ENCODE peak calls at places on chromosomes 16 and 17, in eight cellular contexts. One of them, this sample, is unnamed.

GRCh38 chr17:73531171-73531570 is 113.1 kb downstream of the SDK2 start:
- DNase-seq in NCI-H2171 treated with DMSO at 0.1 percent for 48 hours: no peak
- DNase-seq in iPS-NIHi11: no peak
- DNase-seq in Kasumi-1: no peak
- DNase-seq in foreskin fibroblast: no peak
- DNase-seq in activated T-helper 1 cell treated with anti-CD3 and anti-CD28 coated beads, Interleukin-2, amount 50 U/mL, for 16 hours: no peak
- DNase-seq in Karpas-422: no peak
- DNase-seq in RWPE1: no peak
- DNase-seq in this sample: no peak

GRCh38 chr17:78117027-78117981 is 11.3 kb downstream of the TMC6 start:
- DNase-seq in Karpas-422: no peak
- DNase-seq in Kasumi-1: no peak
- DNase-seq in foreskin fibroblast: no peak
- DNase-seq in activated T-helper 1 cell treated with anti-CD3 and anti-CD28 coated beads, Interleukin-2, amount 50 U/mL, for 16 hours: no peak
- DNase-seq in NCI-H2171 treated with DMSO at 0.1 percent for 48 hours: peak; percentile 65
- DNase-seq in iPS-NIHi11: peak; percentile 75
- DNase-seq in RWPE1: no peak
- DNase-seq in this sample: no peak

GRCh38 chr16:11067266-11067665 is 122.9 kb downstream of the CLEC16A start:
- DNase-seq in Karpas-422: no peak
- DNase-seq in iPS-NIHi11: no peak
- DNase-seq in Kasumi-1: no peak
- DNase-seq in foreskin fibroblast: no peak
- DNase-seq in NCI-H2171 treated with DMSO at 0.1 percent for 48 hours: no peak
- DNase-seq in RWPE1: no peak
- DNase-seq in activated T-helper 1 cell treated with anti-CD3 and anti-CD28 coated beads, Interleukin-2, amount 50 U/mL, for 16 hours: no peak
- DNase-seq in this sample: no peak

GRCh38 chr17:63930951-63931575 is 1.1 kb downstream of the CD79B start:
- DNase-seq in Kasumi-1: peak; percentile 48
- DNase-seq in activated T-helper 1 cell treated with anti-CD3 and anti-CD28 coated beads, Interleukin-2, amount 50 U/mL, for 16 hours: peak; percentile 35
- DNase-seq in foreskin fibroblast: no peak
- DNase-seq in iPS-NIHi11: peak; percentile 81
- DNase-seq in NCI-H2171 treated with DMSO at 0.1 percent for 48 hours: no peak
- DNase-seq in RWPE1: no peak
- DNase-seq in Karpas-422: peak; percentile 93
- DNase-seq in this sample: no peak

GRCh38 chr17:61404702-61405046 is 5.0 kb downstream of the TBX2 start:
- DNase-seq in foreskin fibroblast: no peak
- DNase-seq in Kasumi-1: no peak
- DNase-seq in RWPE1: no peak
- DNase-seq in activated T-helper 1 cell treated with anti-CD3 and anti-CD28 coated beads, Interleukin-2, amount 50 U/mL, for 16 hours: no peak
- DNase-seq in NCI-H2171 treated with DMSO at 0.1 percent for 48 hours: no peak
- DNase-seq in iPS-NIHi11: no peak
- DNase-seq in Karpas-422: no peak
- DNase-seq in this sample: no peak

GRCh38 chr16:50311134-50311528 is 44.8 kb downstream of the ADCY7 start:
- DNase-seq in foreskin fibroblast: no peak
- DNase-seq in Karpas-422: no peak
- DNase-seq in Kasumi-1: no peak
- DNase-seq in activated T-helper 1 cell treated with anti-CD3 and anti-CD28 coated beads, Interleukin-2, amount 50 U/mL, for 16 hours: no peak
- DNase-seq in RWPE1: no peak
- DNase-seq in iPS-NIHi11: no peak
- DNase-seq in NCI-H2171 treated with DMSO at 0.1 percent for 48 hours: no peak
- DNase-seq in this sample: no peak

GRCh38 chr17:32103476-32104113 is 38.7 kb upstream of the RHOT1 start:
- DNase-seq in Karpas-422: no peak
- DNase-seq in iPS-NIHi11: no peak
- DNase-seq in NCI-H2171 treated with DMSO at 0.1 percent for 48 hours: no peak
- DNase-seq in Kasumi-1: no peak
- DNase-seq in RWPE1: no peak
- DNase-seq in foreskin fibroblast: no peak
- DNase-seq in activated T-helper 1 cell treated with anti-CD3 and anti-CD28 coated beads, Interleukin-2, amount 50 U/mL, for 16 hours: no peak
- DNase-seq in this sample: no peak

GRCh38 chr17:32259596-32259995 is 6.0 kb upstream of the RHBDL3 start:
- DNase-seq in Karpas-422: peak; percentile 34
- DNase-seq in Kasumi-1: no peak
- DNase-seq in iPS-NIHi11: no peak
- DNase-seq in foreskin fibroblast: peak; percentile 51
- DNase-seq in activated T-helper 1 cell treated with anti-CD3 and anti-CD28 coated beads, Interleukin-2, amount 50 U/mL, for 16 hours: no peak
- DNase-seq in RWPE1: no peak
- DNase-seq in NCI-H2171 treated with DMSO at 0.1 percent for 48 hours: no peak
- DNase-seq in this sample: peak; percentile 47

GRCh38 chr17:18182190-18182977 is 1.2 kb upstream of the ALKBH5 start:
- DNase-seq in Karpas-422: peak; percentile 73
- DNase-seq in RWPE1: no peak
- DNase-seq in activated T-helper 1 cell treated with anti-CD3 and anti-CD28 coated beads, Interleukin-2, amount 50 U/mL, for 16 hours: no peak
- DNase-seq in foreskin fibroblast: no peak
- DNase-seq in NCI-H2171 treated with DMSO at 0.1 percent for 48 hours: peak; percentile 50
- DNase-seq in iPS-NIHi11: no peak
- DNase-seq in Kasumi-1: peak; percentile 20
- DNase-seq in this sample: peak; percentile 32

GRCh38 chr17:33053641-33054040 is 62.0 kb downstream of the SPACA3 start:
- DNase-seq in activated T-helper 1 cell treated with anti-CD3 and anti-CD28 coated beads, Interleukin-2, amount 50 U/mL, for 16 hours: no peak
- DNase-seq in Kasumi-1: no peak
- DNase-seq in Karpas-422: no peak
- DNase-seq in foreskin fibroblast: no peak
- DNase-seq in RWPE1: no peak
- DNase-seq in iPS-NIHi11: no peak
- DNase-seq in NCI-H2171 treated with DMSO at 0.1 percent for 48 hours: no peak
- DNase-seq in this sample: no peak

GRCh38 chr16:16167927-16168326 is 55.4 kb downstream of the ABCC6 start:
- DNase-seq in foreskin fibroblast: no peak
- DNase-seq in activated T-helper 1 cell treated with anti-CD3 and anti-CD28 coated beads, Interleukin-2, amount 50 U/mL, for 16 hours: no peak
- DNase-seq in NCI-H2171 treated with DMSO at 0.1 percent for 48 hours: no peak
- DNase-seq in iPS-NIHi11: no peak
- DNase-seq in Kasumi-1: no peak
- DNase-seq in Karpas-422: no peak
- DNase-seq in RWPE1: no peak
- DNase-seq in this sample: no peak

GRCh38 chr16:68486671-68487495 is 38.6 kb upstream of the SMPD3 start:
- DNase-seq in Karpas-422: no peak
- DNase-seq in Kasumi-1: no peak
- DNase-seq in activated T-helper 1 cell treated with anti-CD3 and anti-CD28 coated beads, Interleukin-2, amount 50 U/mL, for 16 hours: no peak
- DNase-seq in foreskin fibroblast: no peak
- DNase-seq in iPS-NIHi11: no peak
- DNase-seq in RWPE1: no peak
- DNase-seq in NCI-H2171 treated with DMSO at 0.1 percent for 48 hours: peak; percentile 14
- DNase-seq in this sample: no peak

GRCh38 chr16:3573146-3573815 is 3.9 kb downstream of the NLRC3 start:
- DNase-seq in NCI-H2171 treated with DMSO at 0.1 percent for 48 hours: no peak
- DNase-seq in Karpas-422: no peak
- DNase-seq in foreskin fibroblast: no peak
- DNase-seq in iPS-NIHi11: no peak
- DNase-seq in Kasumi-1: no peak
- DNase-seq in RWPE1: no peak
- DNase-seq in activated T-helper 1 cell treated with anti-CD3 and anti-CD28 coated beads, Interleukin-2, amount 50 U/mL, for 16 hours: no peak
- DNase-seq in this sample: no peak

GRCh38 chr17:39668141-39668924 is at the start of gene PNMT:
- DNase-seq in Kasumi-1: peak; percentile 49
- DNase-seq in activated T-helper 1 cell treated with anti-CD3 and anti-CD28 coated beads, Interleukin-2, amount 50 U/mL, for 16 hours: peak; percentile 53
- DNase-seq in Karpas-422: peak; percentile 87
- DNase-seq in foreskin fibroblast: peak; percentile 47
- DNase-seq in iPS-NIHi11: peak; percentile 85
- DNase-seq in NCI-H2171 treated with DMSO at 0.1 percent for 48 hours: peak; percentile 59
- DNase-seq in RWPE1: peak; percentile 41
- DNase-seq in this sample: no peak